ENCODE peak calls at places on chromosome 5, in seven cellular contexts. F is transverse colon, U is right cardiac atrium, G is spleen, K is mammary epithelial cell, I is suprapubic skin, Q is Karpas-422. R is an unnamed sample. For H3K4me1, the result is how much of the 10 kb centered on the place peaks cover.

GRCh38 chr5:92916036-92916435 is 665.0 kb downstream of the NR2F1-AS1 start:
- DNase-seq in U (no peak), F (no peak), I (no peak), K (peak), G (no peak), Q (no peak), R (no peak)

GRCh38 chr5:173016621-173017046 is 33.1 kb downstream of the ATP6V0E1 start:
- DNase-seq in I (peak), Q (no peak), F (no peak), K (peak), G (no peak), U (peak), R (peak)

GRCh38 chr5:177049285-177049684 is 26.8 kb downstream of the ZNF346 start:
- DNase-seq in G (no peak), F (no peak), Q (no peak), K (no peak), U (no peak), I (no peak), R (no peak)

GRCh38 chr5:77133061-77133758 is 46.1 kb upstream of the ZBED3 start:
- DNase-seq in Q (no peak), F (peak), I (peak), G (no peak), U (peak), K (peak), R (no peak)

GRCh38 chr5:6354848-6355247 is 23.5 kb downstream of the MED10 start:
- DNase-seq in G (no peak), K (no peak), F (no peak), I (no peak), U (no peak), Q (no peak), R (no peak)

GRCh38 chr5:168788107-168788506 is 208.9 kb upstream of the PANK3 start:
- DNase-seq in U (no peak), F (no peak), Q (no peak), G (peak), I (no peak), K (no peak), R (no peak)

GRCh38 chr5:121160591-121160990 is 691.1 kb upstream of the FTMT start:
- DNase-seq in I (no peak), G (no peak), K (no peak), Q (no peak), U (no peak), F (no peak), R (no peak)

GRCh38 chr5:163269624-163270023 is 167.8 kb upstream of the CCNG1 start:
- DNase-seq in K (no peak), I (no peak), U (no peak), G (no peak), Q (no peak), F (no peak), R (no peak)

GRCh38 chr5:160260881-160261815 is 31.8 kb downstream of the FABP6 start:
- DNase-seq in F (peak), K (no peak), I (no peak), Q (no peak), U (peak), G (peak), R (no peak)

GRCh38 chr5:91928751-91929521 is 545.8 kb upstream of the ARRDC3 start:
- DNase-seq in U (no peak), K (no peak), G (no peak), F (no peak), Q (peak), I (no peak), R (no peak)

GRCh38 chr5:18761801-18762200 is 1127.5 kb downstream of the TAF11L14 start:
- DNase-seq in K (peak), I (no peak), Q (no peak), F (no peak), G (no peak), U (no peak), R (no peak)

GRCh38 chr5:139926797-139927503 is 116.1 kb downstream of the NRG2 start:
- DNase-seq in F (no peak), K (no peak), Q (no peak), G (no peak), U (no peak), I (no peak), R (no peak)

GRCh38 chr5:31021181-31021624 is 172.3 kb upstream of the CDH6 start:
- DNase-seq in F (no peak), Q (no peak), U (no peak), I (no peak), G (no peak), K (no peak), R (no peak)

GRCh38 chr5:100872409-100873190 is 30.5 kb downstream of the ST8SIA4 start:
- DNase-seq in U (no peak), I (no peak), Q (no peak), K (no peak), F (no peak), G (no peak), R (no peak)

GRCh38 chr5:153659337-153659736 is 168.9 kb downstream of the GRIA1 start:
- DNase-seq in I (no peak), Q (no peak), U (peak), F (no peak), K (peak), G (no peak), R (no peak)

GRCh38 chr5:134268919-134269318 is 43.0 kb upstream of the PPP2CA start:
- DNase-seq in F (no peak), I (no peak), G (no peak), U (no peak), Q (no peak), K (no peak), R (no peak)

GRCh38 chr5:138083702-138084101 is at the start of gene WNT8A:
- DNase-seq in Q (no peak), K (no peak), G (peak), U (no peak), I (no peak), F (no peak), R (no peak)

GRCh38 chr5:168971100-168971499 is 329.8 kb downstream of the SLIT3 start:
- DNase-seq in Q (no peak), F (no peak), G (no peak), I (no peak), U (no peak), K (no peak), R (no peak)

DNA sequence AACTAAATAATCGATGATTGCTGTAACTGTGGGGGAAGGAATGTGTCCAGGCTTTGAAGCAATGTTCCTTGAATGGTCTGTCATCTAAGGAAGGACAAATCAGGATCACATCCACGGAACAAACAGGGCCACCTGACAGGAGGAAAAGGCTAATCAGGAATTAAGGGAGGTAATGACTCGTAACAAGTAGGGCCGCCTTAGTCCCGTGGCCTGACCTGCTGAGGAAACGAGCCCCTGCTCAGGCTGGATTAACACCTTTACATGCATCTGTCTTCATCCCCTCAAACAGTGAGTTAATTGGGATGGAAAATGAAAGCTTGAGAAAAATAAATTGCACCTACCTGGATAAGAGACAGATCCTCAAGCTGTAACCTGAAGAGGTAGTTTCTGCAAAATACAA is 227.8 kb downstream of the SEMA5A start:
- DNase-seq in G (no peak), K (no peak), F (no peak), U (no peak), I (no peak), Q (no peak), R (no peak)
- H3K4me1 ChIP-seq in G (under half), K (under half), F (under half), U (under half), I (under half), Q (under half), R (under half)

GRCh38 chr5:14164164-14164720 is 21.1 kb downstream of the TRIO start:
- DNase-seq in G (no peak), Q (no peak), U (no peak), F (no peak), I (no peak), K (no peak), R (peak)

GRCh38 chr5:14160116-14160515 is 17.0 kb downstream of the TRIO start:
- DNase-seq in G (no peak), Q (no peak), U (no peak), I (no peak), F (no peak), K (no peak), R (peak)

GRCh38 chr5:14158890-14159666 is 15.9 kb downstream of the TRIO start:
- DNase-seq in U (no peak), I (no peak), G (no peak), Q (no peak), K (no peak), F (no peak), R (no peak)

GRCh38 chr5:14164764-14165163 is 21.6 kb downstream of the TRIO start:
- DNase-seq in U (no peak), K (no peak), F (no peak), G (no peak), Q (no peak), I (no peak), R (peak)

DNA sequence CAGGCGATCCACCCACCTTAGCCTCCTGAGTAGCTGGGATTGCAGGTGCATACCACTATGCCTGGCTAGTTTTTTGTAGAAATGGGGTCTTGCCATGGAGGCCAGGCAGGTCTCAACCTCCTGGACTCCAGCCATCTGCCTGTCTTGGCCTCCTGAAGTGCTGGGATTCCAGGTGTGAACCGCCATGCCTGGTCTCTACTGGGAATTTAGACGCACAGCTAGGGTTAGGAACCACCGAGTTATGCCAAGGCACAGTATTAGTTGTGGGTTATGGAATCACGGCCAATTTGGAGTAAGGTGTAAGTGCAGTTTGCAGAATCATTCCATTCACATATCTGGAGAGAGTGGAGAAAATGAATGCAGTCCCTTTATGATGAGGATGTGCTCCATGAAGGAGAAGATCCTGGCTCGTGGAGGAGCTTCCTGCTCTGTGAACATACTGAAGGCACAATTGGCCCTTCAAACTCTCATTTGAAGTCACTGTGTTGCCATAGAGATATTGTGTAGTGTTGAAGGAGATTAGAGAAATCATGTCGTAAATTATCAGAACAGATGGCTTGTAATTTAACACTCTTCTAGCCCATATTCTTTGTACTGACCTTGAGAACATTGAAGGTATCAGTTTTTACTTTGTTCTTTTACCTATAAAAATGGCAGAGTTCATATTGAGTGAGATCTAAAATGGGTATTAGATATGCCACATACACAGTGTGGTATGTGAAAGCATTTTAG is 18.8 kb downstream of the TRIO start:
- DNase-seq in G (no peak), Q (no peak), K (no peak), I (no peak), F (no peak), U (no peak), R (no peak)
- H3K4me1 ChIP-seq in G (under half), Q (under half), K (under half), I (under half), F (under half), U (under half), R (under half)

GRCh38 chr5:133198511-133198910 is 146.7 kb downstream of the HSPA4 start:
- DNase-seq in F (no peak), K (no peak), U (no peak), Q (no peak), I (no peak), G (no peak), R (peak)

GRCh38 chr5:133202066-133202665 is 150.4 kb downstream of the HSPA4 start:
- DNase-seq in F (no peak), U (no peak), G (no peak), K (no peak), Q (no peak), I (no peak), R (peak)

GRCh38 chr5:133201310-133201709 is 149.5 kb downstream of the HSPA4 start:
- DNase-seq in U (no peak), K (no peak), G (no peak), F (no peak), I (no peak), Q (no peak), R (peak)

GRCh38 chr5:133199366-133199901 is 147.6 kb downstream of the HSPA4 start:
- DNase-seq in G (no peak), U (no peak), Q (no peak), I (no peak), K (no peak), F (no peak), R (peak)

GRCh38 chr5:133200256-133200655 is 148.4 kb downstream of the HSPA4 start:
- DNase-seq in G (no peak), K (no peak), U (no peak), I (no peak), Q (no peak), F (no peak), R (no peak)
- H3K4me1 ChIP-seq in G (under half), K (under half), U (under half), I (under half), Q (under half), F (under half), R (under half)

GRCh38 chr5:142819816-142820215 is 49.6 kb downstream of the ARHGAP26 start:
- DNase-seq in I (no peak), Q (no peak), F (no peak), G (no peak), K (peak), U (no peak), R (no peak)
- H3K4me1 ChIP-seq in I (half or more), Q (under half), F (under half), G (under half), K (under half), U (under half), R (half or more)

GRCh38 chr5:123806644-123807043 is 294.7 kb downstream of the CSNK1G3 start:
- DNase-seq in I (no peak), G (no peak), Q (no peak), F (no peak), K (no peak), U (no peak), R (no peak)
- H3K4me1 ChIP-seq in I (under half), G (under half), Q (half or more), F (under half), K (under half), U (under half), R (under half)

R was measured in esophagus muscularis mucosa.